ENCODE peak calls at places on chromosomes 11 and 22, in seven cellular contexts. M is cardiac muscle cell, K is mucosa of descending colon, T is mammary epithelial cell, V is MM.1S, E is tibial nerve, W is pancreas. C is an unnamed sample. For H3K9me3, the result is how much of the 10 kb centered on the place peaks cover.

GRCh38 chr11:64359712-64360402 is 895 bp downstream of the RPS6KA4 start:
- DNase-seq in M (no peak), K (peak), T (peak), V (no peak), E (no peak), W (peak), C (no peak)

GRCh38 chr11:93577291-93577690 is 34.1 kb upstream of the SMCO4 start:
- DNase-seq in M (peak), K (no peak), T (peak), V (no peak), E (no peak), W (no peak), C (no peak)

GRCh38 chr22:17213976-17214375 is 5.3 kb downstream of the ADA2 start:
- DNase-seq in M (peak), K (peak), T (no peak), V (peak), E (peak), W (peak), C (no peak)

GRCh38 chr11:94400839-94401772 is at the start of gene GPR83:
- DNase-seq in M (peak), K (no peak), T (peak), V (no peak), E (no peak), W (no peak), C (no peak)

GRCh38 chr11:15965562-15966250 is 390.6 kb downstream of the SOX6 start:
- DNase-seq in M (no peak), K (peak), T (peak), V (no peak), E (no peak), W (no peak), C (no peak)

GRCh38 chr11:130431806-130432205 is 3.4 kb upstream of the ADAMTS8 start:
- DNase-seq in M (no peak), K (no peak), T (no peak), V (no peak), E (no peak), W (no peak), C (no peak)

GRCh38 chr11:67732045-67732787 is 57.8 kb upstream of the ALDH3B2 start:
- DNase-seq in M (no peak), K (no peak), T (no peak), V (no peak), E (no peak), W (peak), C (peak)

GRCh38 chr22:17336061-17336460 is 33.2 kb upstream of the CECR2 start:
- DNase-seq in M (no peak), K (no peak), T (no peak), V (no peak), E (no peak), W (no peak), C (no peak)

GRCh38 chr11:116697011-116697410 is 75.8 kb downstream of the BUD13 start:
- DNase-seq in M (no peak), K (no peak), T (peak), V (no peak), E (no peak), W (no peak), C (no peak)

GRCh38 chr11:83649468-83649915 is 363.3 kb upstream of the CCDC90B start:
- DNase-seq in M (no peak), K (no peak), T (no peak), V (no peak), E (no peak), W (no peak), C (no peak)

GRCh38 chr11:111465400-111465799 is 46.8 kb downstream of the BTG4 start:
- DNase-seq in M (no peak), K (no peak), T (peak), V (no peak), E (no peak), W (no peak), C (no peak)

GRCh38 chr22:43885786-43886185 is 6.0 kb downstream of the PNPLA5 start:
- DNase-seq in M (no peak), K (no peak), T (no peak), V (no peak), E (no peak), W (no peak), C (no peak)

GRCh38 chr22:20116376-20116950 is 559 bp downstream of the RANBP1 start:
- DNase-seq in M (no peak), K (no peak), T (no peak), V (no peak), E (no peak), W (peak), C (no peak)

GRCh38 chr11:117953029-117953671 is 23.9 kb upstream of the TMPRSS13 start:
- DNase-seq in M (no peak), K (no peak), T (no peak), V (peak), E (no peak), W (no peak), C (no peak)

GRCh38 chr11:87754685-87755084 is 420.6 kb downstream of the RAB38 start:
- DNase-seq in M (no peak), K (no peak), T (no peak), V (no peak), E (no peak), W (no peak), C (no peak)

GRCh38 chr11:9688716-9689511 is 25.0 kb downstream of the SWAP70 start:
- DNase-seq in M (peak), K (no peak), T (peak), V (no peak), E (no peak), W (no peak), C (no peak)

GRCh38 chr22:35746248-35746647 is 28.6 kb downstream of the APOL5 start:
- DNase-seq in M (peak), K (no peak), T (no peak), V (no peak), E (no peak), W (no peak), C (no peak)

GRCh38 chr11:30992513-30992849 is 377.1 kb downstream of the DCDC1 start:
- DNase-seq in M (no peak), K (no peak), T (no peak), V (peak), E (no peak), W (no peak), C (no peak)

DNA sequence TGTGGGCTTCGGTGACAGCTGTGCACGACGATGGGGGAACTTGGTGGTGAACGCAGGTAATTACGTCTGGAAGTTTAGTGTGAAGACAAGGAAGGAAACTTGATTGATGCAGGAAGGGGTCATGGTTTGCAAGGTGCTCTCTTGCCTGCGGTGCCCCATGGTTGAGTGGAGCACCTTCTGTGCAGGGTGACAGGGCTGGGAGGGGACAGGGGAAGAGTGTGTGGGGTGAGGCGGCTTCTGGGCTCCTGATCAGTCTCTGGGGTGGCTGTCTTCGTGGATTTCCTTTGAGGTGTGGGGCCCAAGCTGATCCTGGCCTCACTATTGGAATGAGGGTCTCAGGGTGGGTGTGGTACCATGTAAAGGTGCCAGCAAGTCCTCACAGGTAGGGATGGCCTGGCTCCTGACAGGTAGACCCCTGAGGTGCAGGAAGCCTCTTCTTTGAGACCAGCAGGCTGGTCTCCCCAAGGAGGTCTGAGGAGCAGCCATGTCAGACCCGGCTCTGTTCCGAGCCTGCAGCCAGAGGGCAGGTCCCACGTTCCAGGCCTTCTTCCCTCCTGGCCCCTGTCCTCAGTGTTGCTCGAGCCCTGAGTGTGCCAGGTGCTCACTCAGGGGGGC is 1020.1 kb downstream of the TBC1D22A start:
- DNase-seq in M (no peak), K (no peak), T (no peak), V (no peak), E (no peak), W (no peak), C (no peak)
- H3K9me3 ChIP-seq in M (under half), K (under half), T (half or more), V (under half), E (under half), W (under half), C (under half)

DNA sequence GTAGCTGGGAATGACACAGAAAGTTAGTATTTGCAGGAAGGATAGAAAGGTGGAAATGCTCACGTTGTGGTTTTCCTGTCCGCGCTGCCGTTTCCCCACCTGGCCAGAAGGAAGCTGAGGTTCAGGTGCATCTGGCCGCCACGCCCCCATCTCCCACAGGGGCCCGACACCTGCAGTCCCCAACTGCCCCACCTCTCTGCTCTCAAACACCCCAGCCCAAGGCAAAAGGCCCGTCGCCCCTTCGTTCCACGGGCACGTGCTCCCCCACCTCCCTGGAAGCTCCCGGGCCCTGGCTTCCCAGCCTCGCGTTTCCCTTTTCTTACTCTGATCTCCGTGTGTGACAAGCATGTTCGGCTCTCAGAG is 985.1 kb downstream of the BRD1 start:
- DNase-seq in M (no peak), K (no peak), T (no peak), V (peak), E (no peak), W (no peak), C (no peak)
- H3K9me3 ChIP-seq in M (under half), K (under half), T (half or more), V (under half), E (under half), W (under half), C (under half)

GRCh38 chr11:103109818-103110388 is 677 bp downstream of the DYNC2H1 start:
- DNase-seq in M (peak), K (peak), T (no peak), V (no peak), E (no peak), W (no peak), C (no peak)

GRCh38 chr11:103110406-103110805 is 1.2 kb downstream of the DYNC2H1 start:
- DNase-seq in M (peak), K (no peak), T (peak), V (no peak), E (no peak), W (no peak), C (no peak)

GRCh38 chr11:103114836-103115235 is 5.6 kb downstream of the DYNC2H1 start:
- DNase-seq in M (no peak), K (no peak), T (no peak), V (no peak), E (no peak), W (no peak), C (no peak)

GRCh38 chr11:103111400-103111799 is 2.2 kb downstream of the DYNC2H1 start:
- DNase-seq in M (no peak), K (no peak), T (no peak), V (no peak), E (no peak), W (no peak), C (no peak)

GRCh38 chr11:103112364-103112763 is 3.1 kb downstream of the DYNC2H1 start:
- DNase-seq in M (peak), K (no peak), T (no peak), V (no peak), E (no peak), W (no peak), C (no peak)
- H3K9me3 ChIP-seq in M (under half), K (under half), T (under half), V (under half), E (under half), W (under half), C (under half)

DNA sequence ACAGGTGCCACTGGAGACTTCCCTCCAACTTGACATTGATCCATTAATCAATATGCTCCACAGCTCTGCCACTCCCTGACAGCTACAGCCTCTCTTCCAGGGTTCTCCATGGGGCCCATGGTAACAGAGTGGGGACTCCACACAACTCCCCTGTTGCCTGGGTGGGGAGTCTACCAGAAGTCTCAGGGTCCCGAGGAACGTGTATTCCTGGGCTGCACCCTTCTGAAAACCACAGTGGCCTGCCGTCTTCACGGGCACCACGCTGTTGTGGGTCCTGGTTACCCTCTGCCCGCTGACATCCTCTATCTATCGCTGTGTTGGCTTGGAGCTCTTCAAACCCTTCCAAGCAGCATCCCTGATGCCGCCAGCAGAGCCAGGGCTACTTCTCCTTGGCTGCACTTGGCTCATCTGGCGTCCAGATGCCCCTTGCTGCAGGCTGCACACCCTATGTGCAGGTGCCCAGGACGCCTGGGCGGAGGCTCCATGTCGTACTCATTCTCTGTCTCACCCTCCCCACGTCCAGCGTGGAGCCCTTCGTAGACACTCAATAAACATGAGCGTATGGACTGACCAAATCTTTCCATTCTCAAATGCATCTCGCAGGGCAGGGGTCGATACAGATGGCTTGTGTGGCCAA is 1341.8 kb downstream of the TBC1D22A start:
- DNase-seq in M (no peak), K (no peak), T (no peak), V (no peak), E (no peak), W (no peak), C (no peak)
- H3K9me3 ChIP-seq in M (under half), K (under half), T (under half), V (under half), E (under half), W (under half), C (under half)

GRCh38 chr11:75783416-75784084 is 15.0 kb downstream of the DGAT2 start:
- DNase-seq in M (no peak), K (peak), T (no peak), V (no peak), E (no peak), W (no peak), C (no peak)
- H3K9me3 ChIP-seq in M (under half), K (under half), T (under half), V (under half), E (under half), W (under half), C (under half)

GRCh38 chr11:34706709-34707461 is 86.0 kb downstream of the EHF start:
- DNase-seq in M (no peak), K (no peak), T (peak), V (peak), E (no peak), W (no peak), C (no peak)
- H3K9me3 ChIP-seq in M (under half), K (under half), T (under half), V (under half), E (under half), W (under half), C (under half)

DNA sequence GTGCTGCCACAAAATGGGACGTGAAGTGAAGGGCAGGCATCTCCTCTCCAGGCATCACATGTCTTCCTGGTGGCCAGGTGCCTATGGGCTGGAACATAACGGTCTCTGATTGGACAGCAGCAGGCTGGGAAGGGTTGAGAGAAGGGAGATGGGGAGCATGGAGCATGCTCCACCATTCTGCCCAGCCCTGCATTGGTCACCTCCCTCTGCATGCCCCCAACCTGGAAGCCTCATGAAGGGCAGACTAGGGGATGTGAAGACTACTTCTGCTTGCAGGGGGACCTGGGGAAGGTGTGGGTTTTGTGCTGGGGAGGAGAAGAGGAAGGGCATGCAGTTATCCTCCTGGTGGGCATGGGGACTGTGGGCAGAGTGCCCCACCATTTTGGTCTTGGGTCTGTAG is 782.2 kb downstream of the TBC1D22A start:
- DNase-seq in M (no peak), K (no peak), T (no peak), V (no peak), E (no peak), W (no peak), C (no peak)
- H3K9me3 ChIP-seq in M (under half), K (under half), T (half or more), V (under half), E (under half), W (under half), C (under half)

DNA sequence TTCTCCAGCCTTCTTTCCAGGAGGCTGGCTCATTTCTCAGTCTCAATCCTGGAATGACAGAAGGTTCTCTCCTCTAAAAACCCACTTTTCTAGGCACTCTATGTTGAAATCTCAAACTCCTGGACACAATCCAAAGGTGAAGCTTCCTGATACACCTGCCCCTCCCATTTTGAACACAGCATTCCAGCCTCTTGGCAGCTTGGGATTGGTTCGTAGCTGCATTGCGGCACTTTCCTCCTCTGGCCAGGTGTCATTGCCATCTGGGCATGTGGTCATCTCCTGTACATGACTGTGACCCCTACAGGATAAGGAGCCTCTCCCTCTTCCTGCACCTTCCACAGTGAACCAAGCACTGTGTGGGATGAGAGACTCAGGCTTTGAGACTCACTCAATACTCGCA is 230.2 kb upstream of the B3GAT1 start:
- DNase-seq in M (no peak), K (no peak), T (no peak), V (no peak), E (no peak), W (no peak), C (no peak)
- H3K9me3 ChIP-seq in M (under half), K (under half), T (under half), V (under half), E (under half), W (under half), C (under half)